ENCODE peak calls at places on chromosomes 2 and 18, in eight cellular contexts. I, N, R, J, C, M, B and Q are unnamed samples. For H3K27me3, the result is how much of the 10 kb centered on the place peaks cover.

GRCh38 chr2:209334188-209335017 is 89.4 kb upstream of the MAP2 start:
- DNase-seq in R (peak), M (no peak), J (no peak), B (peak), N (peak), I (peak), C (peak), Q (no peak)

GRCh38 chr2:174023591-174024523 is 58.7 kb upstream of the SP3 start:
- DNase-seq in C (no peak), I (peak), M (peak), R (no peak), B (peak), N (peak), J (peak), Q (no peak)

GRCh38 chr2:200467806-200468686 is 41.8 kb downstream of the KCTD18 start:
- DNase-seq in M (no peak), J (no peak), I (no peak), C (no peak), N (no peak), B (no peak), R (no peak), Q (no peak)

GRCh38 chr18:74342416-74343043 is 26.9 kb downstream of the C18orf63 start:
- DNase-seq in N (peak), C (peak), M (no peak), R (no peak), B (peak), J (peak), I (no peak), Q (no peak)

GRCh38 chr2:14743883-14744282 is 111.4 kb downstream of the LRATD1 start:
- DNase-seq in R (no peak), I (no peak), M (no peak), C (no peak), N (no peak), J (no peak), B (no peak), Q (no peak)

GRCh38 chr2:237865623-237866041 is 6.2 kb downstream of the RAMP1 start:
- DNase-seq in B (no peak), J (no peak), C (no peak), M (no peak), N (no peak), R (peak), I (no peak), Q (no peak)

GRCh38 chr2:99725810-99726209 is 236.0 kb upstream of the REV1 start:
- DNase-seq in J (no peak), C (no peak), N (peak), I (no peak), M (no peak), B (peak), R (no peak), Q (no peak)

GRCh38 chr2:182240862-182241371 is 185.9 kb downstream of the PDE1A start:
- DNase-seq in R (no peak), I (no peak), B (peak), M (no peak), C (no peak), N (peak), J (no peak), Q (no peak)

GRCh38 chr2:95062716-95063400 is 37.4 kb downstream of the MAL start:
- DNase-seq in M (no peak), B (peak), N (no peak), R (no peak), C (no peak), J (no peak), I (no peak), Q (no peak)

GRCh38 chr2:46487667-46488333 is 8.4 kb downstream of the TMEM247 start:
- DNase-seq in J (peak), I (peak), M (peak), N (peak), R (no peak), B (peak), C (peak), Q (no peak)

GRCh38 chr2:187050409-187050998 is 201.5 kb upstream of the ZSWIM2 start:
- DNase-seq in I (no peak), B (peak), C (no peak), M (no peak), J (no peak), R (no peak), N (peak), Q (no peak)

GRCh38 chr2:147636238-147636887 is 208.5 kb upstream of the ACVR2A start:
- DNase-seq in B (peak), I (no peak), C (no peak), M (no peak), N (peak), J (peak), R (no peak), Q (no peak)

GRCh38 chr18:29157057-29157780 is 980.3 kb upstream of the CDH2 start:
- DNase-seq in M (no peak), J (no peak), N (no peak), I (no peak), R (no peak), B (peak), C (no peak), Q (no peak)

DNA sequence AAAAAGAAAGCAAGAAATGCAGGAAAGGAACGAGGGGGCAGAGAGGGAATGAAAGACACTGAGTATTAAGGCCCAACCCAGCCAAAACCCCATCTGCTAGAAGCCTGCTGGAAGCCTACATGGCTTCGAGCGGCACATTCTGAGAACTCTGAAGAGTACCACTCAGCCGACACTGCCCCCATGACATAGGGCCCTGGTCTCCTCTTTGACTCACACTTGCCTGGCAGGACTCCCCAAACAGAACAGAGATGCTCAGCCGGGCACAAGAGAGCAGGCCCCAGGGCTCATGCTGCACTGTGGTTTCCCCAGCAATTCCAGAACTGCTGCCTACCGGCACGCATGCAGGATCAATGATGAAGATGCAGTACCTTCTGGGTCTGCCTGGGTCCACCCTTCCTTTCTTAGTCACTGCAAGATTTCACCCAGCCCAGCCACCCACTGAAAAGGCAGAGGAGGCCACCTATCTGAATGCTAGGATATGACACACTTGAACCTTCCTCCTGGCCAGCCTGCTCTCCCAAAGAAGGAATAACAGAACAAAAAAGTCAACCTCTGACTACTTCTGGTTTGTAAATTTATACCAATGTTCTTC is 49.4 kb downstream of the BCL11A start:
- DNase-seq in R (no peak), M (no peak), N (no peak), J (no peak), I (peak), B (no peak), C (no peak), Q (no peak)
- TF ChIP-seq CTCF in R (no peak), M (no peak), N (no peak), J (no peak), I (no peak), B (no peak), C (no peak), Q (no peak)

GRCh38 chr18:78722959-78723706 is 256.5 kb upstream of the SALL3 start:
- DNase-seq in R (peak), C (no peak), B (no peak), N (no peak), J (no peak), M (no peak), I (no peak), Q (no peak)
- H3K27me3 ChIP-seq in R (under half), C (under half), B (half or more), N (under half), J (under half), M (under half), I (under half), Q (under half)

GRCh38 chr2:107932986-107933385 is 53.3 kb upstream of the SLC5A7 start:
- DNase-seq in J (no peak), N (peak), R (no peak), B (peak), M (no peak), C (no peak), I (no peak), Q (no peak)
- TF ChIP-seq CTCF in J (peak), N (peak), R (peak), B (peak), M (no peak), C (no peak), I (peak), Q (peak)

GRCh38 chr2:116142828-116143227 is 1671.7 kb upstream of the DDX18 start:
- DNase-seq in R (no peak), J (no peak), C (no peak), I (no peak), B (no peak), M (no peak), N (no peak), Q (no peak)
- H3K27me3 ChIP-seq in R (under half), J (under half), C (under half), I (under half), B (under half), M (under half), N (under half), Q (under half)

GRCh38 chr2:856041-856440 is 94.6 kb upstream of the SNTG2 start:
- DNase-seq in B (no peak), R (no peak), M (no peak), I (no peak), N (no peak), J (no peak), C (no peak), Q (no peak)

GRCh38 chr2:852168-852567 is 98.5 kb upstream of the SNTG2 start:
- DNase-seq in R (no peak), N (no peak), B (no peak), M (no peak), I (no peak), C (no peak), J (no peak), Q (no peak)

GRCh38 chr2:855177-855576 is 95.5 kb upstream of the SNTG2 start:
- DNase-seq in M (no peak), C (no peak), R (no peak), I (no peak), J (no peak), N (no peak), B (peak), Q (no peak)

GRCh38 chr2:853203-853870 is 97.3 kb upstream of the SNTG2 start:
- DNase-seq in N (no peak), I (no peak), J (no peak), C (no peak), B (no peak), R (no peak), M (no peak), Q (no peak)

DNA sequence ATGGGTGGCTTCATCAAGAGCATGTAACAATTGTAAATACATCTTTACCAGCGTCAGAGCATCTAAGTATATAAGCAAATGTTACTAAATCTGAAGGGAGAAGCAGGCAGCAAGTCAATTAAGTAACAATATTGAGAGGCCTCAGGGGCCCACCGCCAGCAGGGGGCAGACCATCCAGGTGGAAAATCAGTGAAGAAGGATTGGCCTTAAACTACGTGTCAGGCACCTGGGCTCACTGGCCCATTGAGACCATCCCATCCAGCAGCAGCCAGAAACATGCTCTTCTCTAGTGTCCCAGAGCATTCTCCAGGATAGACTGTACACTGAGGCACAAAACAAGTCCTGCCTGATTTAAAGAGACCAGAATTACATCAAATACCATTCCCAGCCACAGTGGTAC is 96.2 kb upstream of the SNTG2 start:
- DNase-seq in R (no peak), M (no peak), I (no peak), J (no peak), B (peak), C (peak), N (no peak), Q (no peak)
- TF ChIP-seq CTCF in R (peak), M (peak), I (peak), J (peak), B (peak), C (peak), N (peak), Q (peak)

DNA sequence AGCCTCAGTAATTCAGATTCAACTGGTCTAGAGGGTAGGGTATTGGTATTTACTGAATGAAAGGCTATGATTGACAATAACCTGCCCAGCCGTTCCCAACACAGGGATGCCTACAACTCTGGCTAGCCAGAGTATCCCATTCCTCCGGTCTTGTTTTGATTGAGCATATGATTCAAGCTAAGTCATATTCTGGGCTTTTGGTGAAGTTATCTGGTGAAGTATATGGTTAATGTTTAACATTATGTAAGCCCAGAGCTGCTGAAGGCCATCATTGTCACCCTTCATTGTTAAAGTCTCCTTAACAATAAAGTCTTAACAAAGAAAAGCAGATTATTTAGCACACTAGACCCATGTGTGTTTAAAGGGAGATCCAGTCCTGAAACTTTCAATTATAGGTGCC is 152.6 kb downstream of the EXOC6B start:
- DNase-seq in C (no peak), J (no peak), N (peak), B (peak), I (no peak), R (no peak), M (no peak), Q (no peak)
- H3K27me3 ChIP-seq in C (under half), J (under half), N (under half), B (under half), I (under half), R (under half), M (under half), Q (under half)

DNA sequence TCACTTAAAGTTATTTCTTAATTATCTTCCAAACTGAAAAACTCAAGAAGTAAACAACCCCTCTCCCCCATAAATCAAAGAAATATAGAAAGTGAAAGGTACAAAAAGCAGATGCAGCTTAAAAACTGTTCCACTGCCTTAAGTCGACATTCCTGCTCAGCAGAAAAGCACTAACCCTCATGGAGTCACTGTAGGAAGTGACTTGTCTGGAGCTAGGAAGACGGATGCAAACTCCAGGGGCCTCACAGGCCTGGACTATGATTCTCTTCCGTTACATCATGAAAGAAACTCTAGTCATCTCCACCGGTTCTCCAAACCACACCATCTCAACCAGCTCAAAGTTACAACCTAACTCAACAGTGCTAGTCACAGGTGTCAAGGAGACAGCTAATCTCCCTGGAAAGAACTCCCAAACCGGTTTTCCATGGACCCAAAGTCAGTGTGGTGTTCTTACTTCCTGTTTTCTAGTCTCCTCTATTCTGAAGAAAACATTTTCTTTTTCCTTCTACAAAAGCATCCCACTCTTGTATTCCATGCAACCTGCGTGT is 128.4 kb downstream of the PIEZO2 start:
- DNase-seq in B (no peak), M (no peak), N (peak), J (no peak), R (no peak), C (no peak), I (no peak), Q (no peak)
- TF ChIP-seq CTCF in B (no peak), M (no peak), N (no peak), J (no peak), R (no peak), C (no peak), I (no peak), Q (no peak)

DNA sequence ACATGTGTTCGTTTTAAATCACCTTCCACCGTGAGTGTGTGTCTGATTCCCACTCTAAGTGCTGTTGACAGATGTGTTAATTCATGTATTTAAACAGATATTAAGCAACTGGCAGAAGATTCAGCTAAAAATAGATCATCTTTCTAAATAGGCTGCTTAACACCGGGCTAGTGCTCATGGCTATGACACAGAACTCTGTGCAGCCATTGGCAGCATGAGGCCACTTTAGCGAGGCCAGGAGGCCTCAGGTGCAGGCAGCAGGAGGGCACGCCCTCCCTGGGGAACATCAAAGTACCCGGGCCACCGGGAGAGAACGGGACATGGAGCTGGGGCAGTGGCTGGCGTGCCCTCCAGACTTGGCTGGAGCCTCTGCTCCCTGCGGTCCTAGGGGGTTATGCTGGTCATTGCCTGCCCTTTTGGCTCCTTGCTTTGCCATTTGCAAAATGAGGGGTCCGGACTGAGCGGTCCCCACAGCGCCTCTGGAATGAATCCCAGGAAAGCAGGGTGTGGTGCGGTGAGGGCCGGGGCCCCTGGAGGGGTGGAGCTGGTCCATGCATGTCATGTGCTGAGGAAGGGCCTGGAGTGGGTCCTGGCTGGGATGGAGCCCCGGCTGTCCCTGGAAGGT is 62.8 kb upstream of the HDAC4 start:
- DNase-seq in J (no peak), B (no peak), N (no peak), I (no peak), M (no peak), R (peak), C (no peak), Q (no peak)
- H3K27me3 ChIP-seq in J (under half), B (under half), N (under half), I (under half), M (under half), R (under half), C (under half), Q (under half)

DNA sequence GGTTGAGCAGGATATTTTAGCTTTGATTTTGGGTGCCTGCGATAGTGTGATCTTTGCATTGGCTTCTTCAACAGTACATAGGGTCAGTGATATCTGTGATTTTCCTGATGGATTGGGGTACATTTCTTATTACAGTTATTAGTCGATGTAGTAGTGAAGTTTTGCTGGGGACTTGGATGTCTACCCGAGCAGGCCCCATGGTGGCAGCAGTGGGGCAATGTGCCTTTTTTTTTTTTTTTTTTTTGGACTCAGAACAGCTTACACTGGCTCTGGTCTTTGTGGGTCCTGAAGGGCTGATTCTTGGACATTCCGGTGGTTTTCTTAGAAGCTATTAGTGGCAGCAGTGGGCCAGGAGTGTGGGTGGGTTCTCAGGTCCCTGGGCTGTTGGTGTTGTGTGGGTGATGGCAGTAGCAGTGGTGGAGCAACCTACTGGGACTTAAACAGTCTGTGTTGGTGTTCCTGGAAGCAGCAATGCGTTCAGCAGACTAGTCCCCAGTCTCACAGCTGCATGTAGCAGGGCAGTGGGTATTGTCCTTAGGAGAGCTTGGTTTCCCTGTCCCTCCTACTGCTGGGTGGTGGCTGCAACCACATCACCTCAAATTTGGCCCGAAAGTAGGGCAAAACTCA is 53.7 kb upstream of the SLC4A10 start:
- DNase-seq in C (no peak), B (peak), I (no peak), R (no peak), M (no peak), N (no peak), J (no peak), Q (no peak)
- TF ChIP-seq CTCF in C (no peak), B (peak), I (no peak), R (no peak), M (no peak), N (peak), J (peak), Q (no peak)

GRCh38 chr2:176963888-176964287 is 248.7 kb upstream of the HNRNPA3 start:
- DNase-seq in B (no peak), N (no peak), J (no peak), I (no peak), R (no peak), M (no peak), C (no peak), Q (no peak)

GRCh38 chr2:176967911-176968451 is 244.6 kb upstream of the HNRNPA3 start:
- DNase-seq in J (no peak), C (no peak), I (no peak), R (no peak), M (no peak), N (no peak), B (no peak), Q (no peak)
- H3K27me3 ChIP-seq in J (under half), C (under half), I (under half), R (under half), M (under half), N (under half), B (half or more), Q (under half)